ENCODE peak calls at places on chromosomes 13 and 19, in four cellular contexts. W, U, N and A are unnamed samples.

GRCh38 chr13:45325806-45326205 is 15.2 kb downstream of the TPT1 start:
- DNase-seq in W (peak; percentile 83), U (no peak), N (no peak), A (no peak)

GRCh38 chr13:101449971-101450748 is 2.3 kb upstream of the ITGBL1 start:
- DNase-seq in W (peak; percentile 90), U (no peak), N (no peak), A (no peak)

GRCh38 chr13:113786262-113786841 is 27.3 kb downstream of the TMEM255B start:
- DNase-seq in W (peak; percentile 40), U (peak; percentile 7), N (no peak), A (no peak)

GRCh38 chr13:75796825-75797224 is 160.7 kb downstream of the LMO7 start:
- DNase-seq in W (no peak), U (no peak), N (no peak), A (no peak)

GRCh38 chr13:90696656-90697055 is 650.8 kb upstream of the MIR17HG start:
- DNase-seq in W (no peak), U (no peak), N (no peak), A (no peak)

GRCh38 chr19:16200038-16200775 is 2.5 kb downstream of the AP1M1 start:
- DNase-seq in W (peak; percentile 78), U (peak; percentile 73), N (no peak), A (no peak)

GRCh38 chr19:51203941-51204720 is 20.7 kb upstream of the CD33 start:
- DNase-seq in W (no peak), U (no peak), N (no peak), A (no peak)

GRCh38 chr13:108220042-108220441 is 1.9 kb downstream of the ABHD13 start:
- DNase-seq in W (no peak), U (no peak), N (peak; percentile 74), A (no peak)

GRCh38 chr13:73793361-73793760 is 340.8 kb downstream of the KLF12 start:
- DNase-seq in W (no peak), U (no peak), N (no peak), A (no peak)

GRCh38 chr19:41862445-41862986 is 2.5 kb downstream of the RPS19 start:
- DNase-seq in W (no peak), U (no peak), N (no peak), A (no peak)

GRCh38 chr19:27774827-27775226 is 1438.1 kb downstream of the UQCRFS1 start:
- DNase-seq in W (no peak), U (no peak), N (no peak), A (peak; percentile 31)

GRCh38 chr13:111251646-111252448 is 68.6 kb upstream of the TEX29 start:
- DNase-seq in W (peak; percentile 45), U (no peak), N (no peak), A (no peak)

GRCh38 chr13:99087954-99088491 is 110.2 kb upstream of the DOCK9 start:
- DNase-seq in W (no peak), U (peak; percentile 46), N (peak; percentile 47), A (no peak)

GRCh38 chr19:10404888-10405808 is 1.8 kb upstream of the CDC37 start:
- DNase-seq in W (no peak), U (no peak), N (no peak), A (no peak)

GRCh38 chr19:3276341-3276799 is 51.9 kb downstream of the CELF5 start:
- DNase-seq in W (no peak), U (peak; percentile 71), N (peak; percentile 78), A (peak; percentile 87)

GRCh38 chr19:35107541-35107939 is 8.1 kb upstream of the FXYD3 start:
- DNase-seq in W (peak; percentile 29), U (no peak), N (peak; percentile 75), A (no peak)

GRCh38 chr13:23921451-23921888 is 24.2 kb upstream of the C1QTNF9B start:
- DNase-seq in W (peak; percentile 71), U (no peak), N (peak; percentile 25), A (peak; percentile 58)